ENCODE peak calls at places on chromosomes 4 and X, in seven cellular contexts. J is astrocyte of the spinal cord, F is ovary, Q is A673, Z is lower lobe of right lung, N is NB4, O is cardiac fibroblast. K is an unnamed sample.

GRCh38 chr4:139315221-139315675 is 13.0 kb upstream of the NDUFC1 start:
- DNase-seq in N (no peak), F (no peak), O (no peak), Q (no peak), J (no peak), Z (no peak), K (no peak)

GRCh38 chr4:3510481-3510880 is 21.7 kb downstream of the LRPAP1 start:
- DNase-seq in J (no peak), Z (no peak), O (no peak), Q (no peak), N (no peak), F (no peak), K (no peak)

GRCh38 chr4:95319169-95319568 is 229.6 kb downstream of the UNC5C start:
- DNase-seq in Z (no peak), Q (no peak), J (no peak), N (no peak), F (no peak), O (peak), K (no peak)

GRCh38 chr4:162010362-162010761 is 153.4 kb downstream of the FSTL5 start:
- DNase-seq in J (no peak), F (no peak), Q (no peak), Z (no peak), O (peak), N (peak), K (peak)

GRCh38 chrX:120144178-120144844 is 14.1 kb upstream of the RHOXF2 start:
- DNase-seq in F (peak), N (no peak), Q (no peak), O (peak), J (no peak), Z (no peak), K (no peak)

GRCh38 chr4:97624204-97624603 is 519.1 kb downstream of the STPG2 start:
- DNase-seq in O (no peak), Q (no peak), N (no peak), F (no peak), J (no peak), Z (no peak), K (no peak)

GRCh38 chr4:172393220-172393619 is 580.0 kb downstream of the GALNTL6 start:
- DNase-seq in Z (no peak), N (no peak), F (no peak), O (no peak), Q (no peak), J (no peak), K (no peak)

GRCh38 chr4:15955670-15956069 is 7.3 kb downstream of the FGFBP2 start:
- DNase-seq in O (peak), N (no peak), F (no peak), Z (no peak), Q (peak), J (peak), K (peak)

GRCh38 chr4:145019346-145019745 is 78.7 kb downstream of the ANAPC10 start:
- DNase-seq in F (no peak), Z (no peak), O (no peak), Q (no peak), N (no peak), J (no peak), K (no peak)

GRCh38 chr4:11739992-11740391 is 311.3 kb upstream of the HS3ST1 start:
- DNase-seq in N (no peak), Q (no peak), O (peak), F (no peak), J (peak), Z (no peak), K (peak)

GRCh38 chrX:68842781-68843581 is 14.2 kb downstream of the EFNB1 start:
- DNase-seq in F (no peak), O (peak), J (peak), Z (peak), N (peak), Q (peak), K (no peak)

GRCh38 chrX:133171962-133172708 is 46.0 kb downstream of the TFDP3 start:
- DNase-seq in F (no peak), Q (peak), O (peak), J (peak), N (peak), Z (no peak), K (peak)

GRCh38 chrX:149145845-149146285 is 359.2 kb downstream of the IDS start:
- DNase-seq in N (peak), J (peak), O (no peak), Q (peak), F (no peak), Z (no peak), K (no peak)

GRCh38 chr4:169335331-169335730 is 64.6 kb upstream of the SH3RF1 start:
- DNase-seq in N (no peak), F (no peak), Q (no peak), Z (no peak), O (peak), J (no peak), K (peak)

GRCh38 chr4:6562931-6563901 is 11.8 kb upstream of the MAN2B2 start:
- DNase-seq in O (peak), Z (no peak), F (no peak), J (peak), N (peak), Q (no peak), K (no peak)

GRCh38 chr4:150348079-150348478 is 233.9 kb upstream of the MAB21L2 start:
- DNase-seq in O (peak), Z (no peak), F (no peak), J (peak), N (peak), Q (peak), K (peak)

GRCh38 chr4:101022151-101023024 is 324.9 kb downstream of the PPP3CA start:
- DNase-seq in N (no peak), O (peak), Q (no peak), Z (no peak), F (no peak), J (peak), K (peak)

GRCh38 chrX:154384284-154384892 is 5.3 kb downstream of the EMD start:
- DNase-seq in O (peak), N (peak), Q (no peak), F (peak), Z (no peak), J (no peak), K (peak)

GRCh38 chr4:9944431-9945425 is 76.6 kb downstream of the SLC2A9 start:
- DNase-seq in F (no peak), O (no peak), N (no peak), Z (no peak), Q (no peak), J (no peak), K (no peak)

GRCh38 chrX:55008571-55009358 is 8.6 kb downstream of the APEX2 start:
- DNase-seq in Q (peak), F (no peak), Z (no peak), O (no peak), J (peak), N (peak), K (peak)

GRCh38 chr4:86302242-86302641 is 57.6 kb downstream of the MAPK10 start:
- DNase-seq in N (no peak), Q (peak), O (peak), F (no peak), Z (no peak), J (peak), K (peak)

GRCh38 chr4:53019485-53020382 is 157.6 kb downstream of the RASL11B start:
- DNase-seq in O (peak), N (no peak), Z (no peak), J (peak), Q (no peak), F (no peak), K (peak)

GRCh38 chr4:181559637-181560036 is 683.6 kb upstream of the TENM3 start:
- DNase-seq in Z (no peak), F (no peak), N (no peak), O (no peak), Q (no peak), J (no peak), K (no peak)

GRCh38 chrX:72208126-72208525 is 26.6 kb downstream of the PIN4 start:
- DNase-seq in N (no peak), O (no peak), J (no peak), Z (no peak), Q (no peak), F (no peak), K (no peak)

GRCh38 chrX:147913570-147913969 is 1.9 kb downstream of the FMR1 start:
- DNase-seq in Q (no peak), N (no peak), J (no peak), Z (no peak), O (no peak), F (no peak), K (no peak)

GRCh38 chr4:38371391-38371851 is 292.6 kb upstream of the KLF3 start:
- DNase-seq in O (peak), N (no peak), Z (no peak), Q (peak), J (peak), F (no peak), K (peak)

GRCh38 chr4:186904104-186904503 is 180.4 kb upstream of the FAT1 start:
- DNase-seq in Q (peak), F (no peak), N (no peak), Z (no peak), J (peak), O (peak), K (peak)

GRCh38 chr4:150140774-150141400 is 62.6 kb downstream of the DCLK2 start:
- DNase-seq in Z (no peak), F (no peak), N (no peak), J (peak), O (peak), Q (peak), K (peak)

GRCh38 chr4:123997116-123997515 is 600.5 kb downstream of the SPRY1 start:
- DNase-seq in N (no peak), Q (peak), J (peak), Z (no peak), O (no peak), F (no peak), K (no peak)

GRCh38 chrX:11944486-11944885 is 186.4 kb downstream of the MSL3 start:
- DNase-seq in J (peak), Q (peak), F (no peak), N (peak), Z (no peak), O (peak), K (peak)

GRCh38 chrX:49269768-49270248 is at the start of gene PPP1R3F:
- DNase-seq in F (no peak), N (no peak), O (no peak), Z (peak), Q (no peak), J (no peak), K (no peak)

GRCh38 chr4:865121-865465 is 39.2 kb upstream of the CPLX1 start:
- DNase-seq in Z (no peak), Q (no peak), J (no peak), F (no peak), O (no peak), N (no peak), K (no peak)

GRCh38 chrX:38282044-38282443 is 45.3 kb downstream of the RPGR start:
- DNase-seq in N (no peak), F (no peak), J (no peak), O (peak), Q (no peak), Z (no peak), K (peak)

GRCh38 chr4:156970501-156971167 is 965 bp downstream of the PDGFC start:
- DNase-seq in Z (peak), Q (peak), F (peak), J (no peak), O (peak), N (no peak), K (peak)

GRCh38 chr4:116537828-116538227 is 547.5 kb downstream of the TRAM1L1 start:
- DNase-seq in Q (no peak), Z (no peak), N (no peak), O (no peak), F (no peak), J (no peak), K (no peak)

GRCh38 chr4:79964715-79965345 is 108.2 kb downstream of the ANTXR2 start:
- DNase-seq in O (no peak), F (peak), Z (peak), N (no peak), Q (no peak), J (peak), K (no peak)
- H3K4me3 ChIP-seq in O (no peak), F (no peak), Z (no peak), N (no peak), Q (no peak), J (peak), K (no peak)

GRCh38 chr4:133920236-133920635 is 281.4 kb downstream of the PABPC4L start:
- DNase-seq in O (no peak), F (no peak), Q (no peak), Z (no peak), J (no peak), N (no peak), K (no peak)

DNA sequence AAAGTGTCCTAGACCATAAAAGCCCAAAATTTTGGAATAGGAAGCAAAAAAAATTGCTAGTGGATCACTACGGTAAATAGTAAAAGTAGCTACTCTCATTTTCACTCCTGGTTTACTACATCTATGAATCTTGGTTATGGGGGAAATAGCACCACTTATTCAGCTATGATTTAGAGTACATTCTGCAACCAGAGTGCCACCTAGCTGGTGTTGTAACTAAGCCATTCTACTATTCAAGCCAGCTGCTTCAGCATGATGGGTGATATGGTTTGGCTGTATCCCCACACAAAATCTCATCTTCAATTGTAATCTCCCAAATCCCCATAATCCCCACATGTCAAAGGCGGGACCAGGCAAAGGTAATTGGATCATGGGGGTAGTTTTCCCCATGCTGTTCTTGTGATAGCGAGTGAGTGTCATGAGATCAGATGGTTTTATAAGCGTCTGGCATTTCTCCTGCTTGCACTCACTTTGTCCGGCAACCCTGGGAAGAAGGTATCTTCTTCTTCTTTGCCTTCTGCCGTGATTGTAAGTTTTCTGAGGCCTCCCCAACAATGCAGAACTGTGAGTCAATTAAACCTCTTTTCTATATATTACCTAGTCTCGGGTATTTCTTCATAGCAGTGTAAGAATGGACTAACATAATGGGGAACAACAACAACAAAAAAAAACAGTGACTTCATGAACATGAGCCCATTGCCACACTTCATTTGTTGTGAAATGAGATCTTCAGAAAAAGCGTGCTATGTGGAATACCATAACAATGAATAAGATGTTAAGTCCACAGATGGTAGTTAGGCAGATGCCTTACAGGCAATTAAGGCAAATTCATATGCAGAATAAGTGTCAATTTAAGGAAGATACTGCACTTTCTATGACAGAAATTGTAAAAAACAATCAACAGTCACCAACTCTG is 280.1 kb downstream of the PABPC4L start:
- DNase-seq in O (peak), J (peak), Q (peak), Z (no peak), N (no peak), F (no peak), K (peak)
- TF ChIP-seq CTCF in O (no peak), J (peak), Q (peak), Z (no peak), N (no peak), F (no peak), K (peak)

DNA sequence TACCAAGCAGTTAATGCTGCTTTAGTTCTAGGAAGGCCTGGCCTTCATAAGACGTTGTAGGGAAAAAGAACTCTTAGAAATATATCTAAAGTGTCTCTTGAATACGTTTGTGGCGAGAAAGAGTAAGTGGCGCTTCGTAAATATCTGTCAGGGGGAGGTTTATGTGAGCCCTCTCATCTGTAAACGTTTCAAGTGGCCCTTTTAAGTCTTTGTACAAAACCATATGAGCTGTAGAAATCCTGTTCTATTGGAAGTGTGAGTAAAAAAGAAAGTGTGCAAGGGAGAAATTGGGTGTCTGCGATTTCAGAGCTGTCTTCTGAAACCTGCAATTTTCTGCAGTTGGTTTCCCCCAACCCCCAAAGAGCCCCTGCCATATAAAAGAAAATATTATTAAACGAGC is 8.6 kb upstream of the INTU start:
- DNase-seq in F (no peak), Q (no peak), O (no peak), N (no peak), Z (no peak), J (no peak), K (no peak)
- H3K4me3 ChIP-seq in F (no peak), Q (peak), O (no peak), N (no peak), Z (peak), J (peak), K (no peak)

GRCh38 chr4:111778543-111778942 is 366.7 kb upstream of the FAM241A start:
- DNase-seq in F (no peak), J (no peak), Z (no peak), O (peak), N (no peak), Q (peak), K (no peak)
- TF ChIP-seq CTCF in F (no peak), J (peak), Z (no peak), O (no peak), N (no peak), Q (peak), K (no peak)

GRCh38 chr4:70739496-70740337 is 18.0 kb downstream of the RUFY3 start:
- DNase-seq in Z (no peak), O (no peak), N (peak), F (no peak), J (no peak), Q (no peak), K (no peak)

GRCh38 chr4:70737409-70737808 is 15.6 kb downstream of the RUFY3 start:
- DNase-seq in N (peak), Z (no peak), F (no peak), O (no peak), J (no peak), Q (no peak), K (no peak)

GRCh38 chr4:70734168-70734954 is 12.6 kb downstream of the RUFY3 start:
- DNase-seq in F (no peak), N (peak), J (peak), Q (peak), Z (no peak), O (peak), K (peak)

GRCh38 chr4:70737006-70737405 is 15.2 kb downstream of the RUFY3 start:
- DNase-seq in Q (no peak), F (no peak), N (peak), Z (no peak), J (no peak), O (no peak), K (no peak)

DNA sequence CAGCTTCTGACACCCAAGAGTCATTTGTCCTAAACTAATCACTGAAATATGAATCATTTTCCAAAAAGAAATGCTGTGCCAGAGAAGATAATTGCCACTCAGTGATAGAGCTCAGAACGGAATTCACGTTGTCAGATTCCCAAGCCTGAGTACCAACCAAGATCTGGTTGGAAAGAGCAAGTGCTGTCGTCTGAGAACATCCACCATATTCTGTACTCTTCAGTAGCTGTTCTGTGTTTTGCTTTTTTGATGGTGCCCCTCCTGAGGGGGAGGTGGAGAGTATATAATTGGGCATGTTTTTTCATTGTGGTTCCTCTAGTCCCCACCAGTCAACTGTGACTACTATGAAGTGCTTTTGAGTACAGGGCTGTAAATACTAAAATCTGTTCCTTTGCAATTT is 13.2 kb downstream of the RUFY3 start:
- DNase-seq in O (no peak), N (peak), J (no peak), Q (peak), F (no peak), Z (no peak), K (no peak)
- H3K4me3 ChIP-seq in O (peak), N (peak), J (peak), Q (peak), F (peak), Z (peak), K (peak)

DNA sequence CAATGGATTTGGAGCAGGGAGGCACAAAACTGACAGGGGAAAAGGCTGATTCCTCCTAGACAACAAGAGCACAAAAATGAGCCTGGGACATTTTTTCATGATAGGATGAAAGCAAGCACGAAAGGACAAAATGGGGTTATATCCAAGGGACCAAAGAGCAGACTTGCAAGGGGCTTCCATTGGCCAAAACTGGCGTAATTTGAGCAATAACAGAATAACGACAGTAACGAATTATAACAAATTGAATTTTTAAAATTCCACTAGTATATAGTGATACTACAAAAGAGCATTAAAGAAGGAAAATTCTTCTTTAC is 10.3 kb downstream of the SPP1 start:
- DNase-seq in J (no peak), N (no peak), Z (no peak), Q (no peak), O (no peak), F (no peak), K (no peak)
- TF ChIP-seq CTCF in J (no peak), N (no peak), Z (peak), Q (peak), O (no peak), F (no peak), K (no peak)

K was measured in fibroblast of pulmonary artery.